ENCODE peak calls at places on chromosomes 11 and 22, in seven cellular contexts. D is left lung; W is sigmoid colon; M is brain microvascular endothelial cell; R is CD8-positive, alpha-beta T cell; T is H1; L is DND-41. K is an unnamed sample. For H3K27me3 and H3K36me3, the result is how much of the 10 kb centered on the place peaks cover.

GRCh38 chr22:29269230-29269604 is 1.1 kb downstream of the EWSR1 start:
- DNase-seq in D (no peak), W (no peak), M (no peak), R (no peak), T (no peak), L (no peak), K (no peak)

GRCh38 chr11:57800444-57801184 is 39.0 kb downstream of the CTNND1 start:
- DNase-seq in D (no peak), W (no peak), M (peak), R (peak), T (no peak), L (peak), K (peak)

GRCh38 chr11:119550330-119550729 is 127.4 kb upstream of the THY1 start:
- DNase-seq in D (no peak), W (no peak), M (no peak), R (no peak), T (no peak), L (no peak), K (no peak)

GRCh38 chr11:26914968-26915367 is 78.9 kb upstream of the FIBIN start:
- DNase-seq in D (no peak), W (no peak), M (no peak), R (no peak), T (no peak), L (no peak), K (no peak)

GRCh38 chr22:46806789-46807188 is 44.3 kb downstream of the TBC1D22A start:
- DNase-seq in D (no peak), W (no peak), M (no peak), R (no peak), T (no peak), L (peak), K (no peak)

GRCh38 chr22:38697055-38697980 is 3.4 kb downstream of the JOSD1 start:
- DNase-seq in D (no peak), W (peak), M (peak), R (no peak), T (no peak), L (no peak), K (no peak)

GRCh38 chr11:776459-777287 is 614 bp downstream of the GATD1 start:
- DNase-seq in D (no peak), W (peak), M (no peak), R (no peak), T (no peak), L (no peak), K (no peak)

GRCh38 chr22:48489551-48490512 is 1337.8 kb downstream of the BRD1 start:
- DNase-seq in D (no peak), W (peak), M (no peak), R (no peak), T (peak), L (no peak), K (no peak)

GRCh38 chr22:20424937-20425587 is 12.6 kb downstream of the SCARF2 start:
- DNase-seq in D (no peak), W (no peak), M (peak), R (no peak), T (no peak), L (no peak), K (no peak)
- H3K27me3 ChIP-seq in D (half or more), W (under half), M (under half), R (under half), T (under half), L (under half), K (under half)

GRCh38 chr22:42813501-42813900 is 43.6 kb downstream of the ARFGAP3 start:
- DNase-seq in D (no peak), W (no peak), M (no peak), R (no peak), T (peak), L (no peak), K (no peak)
- H3K36me3 ChIP-seq in D (under half), W (under half), M (under half), R (under half), T (under half), L (half or more), K (under half)

GRCh38 chr22:37591823-37592404 is 12.0 kb upstream of the LGALS2 start:
- DNase-seq in D (no peak), W (no peak), M (no peak), R (no peak), T (no peak), L (no peak), K (no peak)
- H3K27me3 ChIP-seq in D (under half), W (under half), M (under half), R (under half), T (under half), L (under half), K (under half)

GRCh38 chr11:103079833-103080232 is 12.1 kb downstream of the DCUN1D5 start:
- DNase-seq in D (no peak), W (no peak), M (no peak), R (no peak), T (no peak), L (no peak), K (no peak)

GRCh38 chr11:103078710-103079109 is 13.2 kb downstream of the DCUN1D5 start:
- DNase-seq in D (no peak), W (no peak), M (no peak), R (no peak), T (no peak), L (no peak), K (no peak)

GRCh38 chr11:103077553-103077952 is 14.4 kb downstream of the DCUN1D5 start:
- DNase-seq in D (no peak), W (no peak), M (no peak), R (no peak), T (no peak), L (no peak), K (no peak)
- H3K36me3 ChIP-seq in D (under half), W (under half), M (under half), R (under half), T (under half), L (half or more), K (under half)

DNA sequence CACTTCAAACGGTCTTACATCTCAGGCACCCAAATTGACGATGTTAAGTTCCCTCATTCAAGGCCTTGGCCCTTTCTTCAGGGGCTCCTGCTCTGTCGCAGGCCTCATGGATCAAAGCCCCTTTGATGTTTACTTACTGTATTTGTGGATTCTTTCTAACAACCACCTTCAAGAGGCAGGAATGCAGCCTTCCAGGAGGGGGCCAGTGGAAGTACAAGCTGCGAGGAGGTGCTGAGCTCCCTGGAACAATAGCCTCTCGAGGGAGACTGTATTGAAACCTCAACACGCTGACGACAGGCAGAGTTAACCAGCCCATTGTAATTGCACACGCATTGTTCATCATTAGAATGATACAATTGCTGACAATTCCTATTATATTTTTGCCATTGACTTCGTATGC is 209.1 kb downstream of the ST3GAL4 start:
- DNase-seq in D (no peak), W (no peak), M (no peak), R (no peak), T (no peak), L (no peak), K (no peak)
- H3K27me3 ChIP-seq in D (under half), W (under half), M (under half), R (under half), T (under half), L (under half), K (under half)

DNA sequence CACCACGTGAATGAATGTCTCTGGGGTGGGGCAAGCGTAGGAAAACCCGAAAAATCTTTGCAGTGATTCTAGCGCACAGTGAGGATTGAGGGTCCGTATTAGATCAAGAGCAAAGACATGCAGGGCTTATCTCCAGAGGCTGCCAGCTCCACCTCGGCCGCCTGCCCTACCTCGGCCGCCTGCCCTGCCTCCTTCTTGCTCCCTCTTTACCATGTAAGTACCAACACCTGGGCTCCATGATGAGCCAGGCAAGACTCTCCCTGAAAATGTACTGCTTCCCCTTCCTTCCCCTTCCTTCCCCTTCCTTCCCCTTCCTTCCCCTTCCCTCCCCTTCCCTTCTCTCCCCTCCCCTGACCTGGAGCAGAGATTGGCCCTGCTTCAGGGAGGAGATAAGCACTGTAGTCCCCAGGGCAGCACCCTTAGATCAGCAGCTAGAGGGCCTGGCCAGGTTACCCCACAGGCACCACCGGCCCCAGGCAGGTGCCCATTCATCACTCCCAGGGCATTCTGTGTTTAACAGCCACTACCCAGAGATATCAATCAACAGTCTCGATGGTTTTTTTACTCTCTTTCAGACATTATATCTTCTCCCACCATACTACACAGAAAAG is 25.5 kb upstream of the ADORA2A start:
- DNase-seq in D (no peak), W (no peak), M (no peak), R (no peak), T (no peak), L (no peak), K (no peak)
- H3K36me3 ChIP-seq in D (under half), W (under half), M (under half), R (under half), T (under half), L (half or more), K (under half)

K was measured in breast epithelium.